ENCODE peak calls at places on chromosome 20, in six cellular contexts. U, N, E, D, K and T are unnamed samples.

GRCh38 chr20:40173877-40174276 is 515.2 kb downstream of the MAFB start:
- DNase-seq in U (no peak), N (no peak), E (no peak), D (no peak), K (no peak), T (no peak)

GRCh38 chr20:36543187-36544133 is 2.1 kb downstream of the MYL9 start:
- DNase-seq in U (no peak), N (peak; percentile 81), E (peak; percentile 84), D (no peak), K (no peak), T (no peak)

GRCh38 chr20:44734938-44735337 is 10.7 kb upstream of the KCNK15 start:
- DNase-seq in U (no peak), N (no peak), E (no peak), D (no peak), K (no peak), T (no peak)

GRCh38 chr20:45781391-45781931 is 10.2 kb downstream of the WFDC3 start:
- DNase-seq in U (no peak), N (no peak), E (no peak), D (no peak), K (no peak), T (peak; percentile 83)

GRCh38 chr20:49132995-49133451 is 55.1 kb downstream of the STAU1 start:
- DNase-seq in U (peak; percentile 34), N (no peak), E (peak; percentile 43), D (no peak), K (peak; percentile 25), T (peak; percentile 50)

GRCh38 chr20:56032251-56032650 is 26.9 kb upstream of the CBLN4 start:
- DNase-seq in U (no peak), N (no peak), E (no peak), D (no peak), K (no peak), T (no peak)

GRCh38 chr20:23746321-23746720 is 4.4 kb downstream of the CST1 start:
- DNase-seq in U (no peak), N (no peak), E (no peak), D (no peak), K (no peak), T (no peak)

GRCh38 chr20:56249244-56249955 is 868 bp downstream of the MC3R start:
- DNase-seq in U (peak; percentile 75), N (no peak), E (peak; percentile 24), D (peak; percentile 31), K (no peak), T (no peak)

GRCh38 chr20:11261533-11262000 is 587.8 kb upstream of the JAG1 start:
- DNase-seq in U (no peak), N (no peak), E (no peak), D (no peak), K (no peak), T (peak; percentile 59)

GRCh38 chr20:63463400-63464288 is 8.8 kb downstream of the KCNQ2 start:
- DNase-seq in U (no peak), N (no peak), E (no peak), D (no peak), K (no peak), T (no peak)
- H3K27me3 ChIP-seq in U (no peaks in the 10 kb centered on the region), N (no peaks in the 10 kb centered on the region), E (no peaks in the 10 kb centered on the region), D (no peaks in the 10 kb centered on the region), K (peaks cover 2% of the 10 kb centered on the region), T (peaks cover 20% of the 10 kb centered on the region)

GRCh38 chr20:25692499-25692898 is 4.2 kb downstream of the ZNF337 start:
- DNase-seq in U (no peak), N (no peak), E (no peak), D (no peak), K (no peak), T (no peak)
- TF ChIP-seq CTCF in U (no peak), N (no peak), E (no peak), D (no peak), K (no peak), T (peak; percentile 40)

DNA sequence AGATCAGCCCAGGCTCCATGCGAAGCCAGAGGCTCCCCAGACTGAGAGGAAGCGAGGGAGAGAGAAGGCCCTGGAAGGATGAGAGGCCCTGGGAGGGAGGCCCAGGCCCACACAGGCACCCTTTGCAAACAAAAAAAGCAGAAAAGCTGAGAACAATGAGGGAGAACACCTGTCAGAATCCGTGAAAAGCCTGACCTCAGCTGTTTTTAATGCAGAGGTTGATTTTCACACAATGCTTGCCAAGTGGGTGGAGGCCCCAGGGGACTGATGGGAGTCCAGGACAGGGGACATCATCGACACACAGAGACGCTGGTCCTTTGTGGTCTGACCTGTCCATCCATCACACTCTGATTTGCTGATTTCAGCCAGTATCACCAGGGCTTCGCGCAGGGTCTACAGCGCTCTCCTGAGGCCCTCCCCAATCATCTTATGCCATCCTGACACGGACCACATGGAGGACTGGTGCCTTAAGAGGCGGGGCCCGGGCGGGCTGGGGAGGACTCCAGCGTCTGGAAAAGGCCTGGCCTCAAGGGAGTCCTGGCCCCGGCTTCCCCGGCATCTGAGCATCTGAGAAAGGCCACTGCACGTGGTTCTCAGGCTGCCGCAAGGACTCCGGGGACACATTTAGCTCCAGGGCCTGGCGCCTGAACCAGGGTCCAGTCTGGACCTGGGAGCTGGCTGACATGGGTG is 21.5 kb downstream of the BHLHE23 start:
- DNase-seq in U (no peak), N (no peak), E (no peak), D (no peak), K (no peak), T (no peak)
- H3K27me3 ChIP-seq in U (no peaks in the 10 kb centered on the region), N (no peaks in the 10 kb centered on the region), E (no peaks in the 10 kb centered on the region), D (no peaks in the 10 kb centered on the region), K (no peaks in the 10 kb centered on the region), T (peaks cover 30% of the 10 kb centered on the region)

GRCh38 chr20:63295422-63295821 is 2.4 kb downstream of the COL20A1 start:
- DNase-seq in U (no peak), N (no peak), E (no peak), D (no peak), K (no peak), T (no peak)
- TF ChIP-seq CTCF in U (no peak), N (no peak), E (no peak), D (peak; percentile 2), K (peak; percentile 35), T (no peak)

GRCh38 chr20:3515379-3516175 is 44.8 kb downstream of the ATRN start:
- DNase-seq in U (no peak), N (no peak), E (no peak), D (no peak), K (no peak), T (no peak)

GRCh38 chr20:3510110-3510509 is 39.3 kb downstream of the ATRN start:
- DNase-seq in U (no peak), N (no peak), E (no peak), D (no peak), K (no peak), T (no peak)

GRCh38 chr20:3509064-3509463 is 38.2 kb downstream of the ATRN start:
- DNase-seq in U (no peak), N (no peak), E (no peak), D (peak; percentile 46), K (no peak), T (no peak)

DNA sequence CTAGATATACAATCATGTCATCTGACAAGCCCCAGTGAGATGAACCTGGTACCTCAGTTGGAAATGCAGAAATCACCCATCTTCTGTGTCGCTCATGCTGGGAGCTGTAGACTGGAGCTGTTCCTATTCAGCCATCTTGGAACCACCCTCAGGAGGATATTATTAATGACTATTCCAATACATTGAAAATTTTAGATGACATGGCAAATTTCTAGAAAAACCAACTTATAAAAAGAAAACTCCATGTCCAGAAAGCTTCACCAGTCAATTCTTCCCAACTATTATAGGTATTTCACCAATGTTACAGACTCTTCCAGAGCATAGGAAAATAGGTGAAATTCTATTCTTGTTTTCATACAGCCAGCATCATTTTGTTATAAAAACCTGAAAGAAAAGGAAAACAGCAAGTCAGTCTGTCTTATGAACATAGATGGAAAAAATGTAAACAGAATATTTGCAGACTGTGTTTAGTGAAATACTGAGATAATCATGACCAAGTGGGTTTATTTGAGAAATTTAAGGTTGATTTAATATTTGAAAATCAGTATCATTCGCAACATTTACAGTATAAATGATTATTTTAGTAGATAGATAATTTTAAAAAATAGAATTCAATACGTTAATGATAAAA is 43.3 kb downstream of the ATRN start:
- DNase-seq in U (no peak), N (no peak), E (no peak), D (no peak), K (no peak), T (no peak)
- H3K27me3 ChIP-seq in U (no peaks in the 10 kb centered on the region), N (no peaks in the 10 kb centered on the region), E (no peaks in the 10 kb centered on the region), D (no peaks in the 10 kb centered on the region), K (no peaks in the 10 kb centered on the region), T (no peaks in the 10 kb centered on the region)

GRCh38 chr20:17721802-17722486 is 22.2 kb downstream of the BANF2 start:
- DNase-seq in U (no peak), N (no peak), E (no peak), D (no peak), K (no peak), T (no peak)
- TF ChIP-seq CTCF in U (no peak), N (no peak), E (no peak), D (no peak), K (peak; percentile 26), T (peak; percentile 30)

GRCh38 chr20:22452442-22453011 is 131.8 kb downstream of the FOXA2 start:
- DNase-seq in U (no peak), N (no peak), E (no peak), D (no peak), K (no peak), T (no peak)
- H3K27me3 ChIP-seq in U (peaks cover 11% of the 10 kb centered on the region), N (no peaks in the 10 kb centered on the region), E (no peaks in the 10 kb centered on the region), D (peaks cover 1% of the 10 kb centered on the region), K (peaks cover 20% of the 10 kb centered on the region), T (no peaks in the 10 kb centered on the region)

DNA sequence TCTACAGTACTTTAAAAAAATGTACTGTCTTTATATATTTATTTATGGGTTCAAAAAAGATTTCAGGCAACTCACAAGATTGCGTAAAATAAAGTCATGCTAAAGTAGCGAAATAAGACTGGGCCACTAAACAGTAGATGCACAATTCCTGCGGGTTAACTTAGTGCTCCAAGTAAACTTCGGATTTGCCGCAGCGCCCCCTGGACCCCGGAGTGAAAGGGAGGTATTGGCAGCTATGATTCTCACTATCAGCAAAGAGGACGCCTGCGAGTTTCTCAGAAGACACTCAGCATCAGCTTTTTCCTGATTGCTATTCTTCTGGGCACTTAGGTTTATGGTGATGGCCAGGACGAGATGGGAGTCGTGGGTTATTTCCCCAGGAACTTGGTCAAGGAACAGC is 1.4 kb downstream of the OTOR start:
- DNase-seq in U (peak; percentile 61), N (no peak), E (no peak), D (no peak), K (no peak), T (no peak)
- TF ChIP-seq CTCF in U (peak; percentile 75), N (no peak), E (no peak), D (peak; percentile 9), K (peak; percentile 4), T (peak; percentile 28)